ENCODE peak calls at places on chromosomes 3 and 15, in six cellular contexts. One of them, this sample, is unnamed.

GRCh38 chr3:51704511-51704950 is 2.3 kb upstream of the GRM2 start:
- DNase-seq in MG63: no peak
- DNase-seq in kidney: peak
- DNase-seq in cardiac muscle cell: no peak
- DNase-seq in neural crest cell: no peak
- DNase-seq in CD8-positive, alpha-beta memory T cell: peak
- DNase-seq in this sample: no peak

GRCh38 chr15:35182841-35183479 is 97.9 kb upstream of the NANOGP8 start:
- DNase-seq in MG63: peak
- DNase-seq in kidney: no peak
- DNase-seq in cardiac muscle cell: peak
- DNase-seq in neural crest cell: no peak
- DNase-seq in CD8-positive, alpha-beta memory T cell: no peak
- DNase-seq in this sample: no peak

GRCh38 chr3:171420667-171421066 is 39.5 kb downstream of the TNIK start:
- DNase-seq in MG63: no peak
- DNase-seq in kidney: no peak
- DNase-seq in cardiac muscle cell: no peak
- DNase-seq in neural crest cell: no peak
- DNase-seq in CD8-positive, alpha-beta memory T cell: no peak
- DNase-seq in this sample: peak

GRCh38 chr3:172029425-172030128 is 9.8 kb upstream of the FNDC3B start:
- DNase-seq in MG63: peak
- DNase-seq in kidney: no peak
- DNase-seq in cardiac muscle cell: no peak
- DNase-seq in neural crest cell: no peak
- DNase-seq in CD8-positive, alpha-beta memory T cell: no peak
- DNase-seq in this sample: no peak

GRCh38 chr15:46416544-46416943 is 781.7 kb downstream of the SQOR start:
- DNase-seq in MG63: no peak
- DNase-seq in kidney: no peak
- DNase-seq in cardiac muscle cell: no peak
- DNase-seq in neural crest cell: no peak
- DNase-seq in CD8-positive, alpha-beta memory T cell: no peak
- DNase-seq in this sample: no peak

GRCh38 chr3:167874667-167875372 is 139.3 kb downstream of the SERPINI1 start:
- DNase-seq in MG63: no peak
- DNase-seq in kidney: no peak
- DNase-seq in cardiac muscle cell: no peak
- DNase-seq in neural crest cell: no peak
- DNase-seq in CD8-positive, alpha-beta memory T cell: no peak
- DNase-seq in this sample: no peak

GRCh38 chr3:134615743-134616142 is 35.1 kb downstream of the KY start:
- DNase-seq in MG63: no peak
- DNase-seq in kidney: no peak
- DNase-seq in cardiac muscle cell: no peak
- DNase-seq in neural crest cell: no peak
- DNase-seq in CD8-positive, alpha-beta memory T cell: no peak
- DNase-seq in this sample: no peak

GRCh38 chr3:115245437-115245836 is 98.3 kb upstream of the ZBTB20 start:
- DNase-seq in MG63: peak
- DNase-seq in kidney: no peak
- DNase-seq in cardiac muscle cell: no peak
- DNase-seq in neural crest cell: no peak
- DNase-seq in CD8-positive, alpha-beta memory T cell: no peak
- DNase-seq in this sample: no peak

GRCh38 chr3:15241341-15241740 is 35.3 kb downstream of the CAPN7 start:
- DNase-seq in MG63: no peak
- DNase-seq in kidney: no peak
- DNase-seq in cardiac muscle cell: peak
- DNase-seq in neural crest cell: no peak
- DNase-seq in CD8-positive, alpha-beta memory T cell: peak
- DNase-seq in this sample: no peak

GRCh38 chr3:94019659-94020058 is 8.7 kb downstream of the STX19 start:
- DNase-seq in MG63: no peak
- DNase-seq in kidney: no peak
- DNase-seq in cardiac muscle cell: no peak
- DNase-seq in neural crest cell: no peak
- DNase-seq in CD8-positive, alpha-beta memory T cell: no peak
- DNase-seq in this sample: no peak

GRCh38 chr3:40294434-40294833 is 15.1 kb upstream of the EIF1B start:
- DNase-seq in MG63: no peak
- DNase-seq in kidney: no peak
- DNase-seq in cardiac muscle cell: no peak
- DNase-seq in neural crest cell: no peak
- DNase-seq in CD8-positive, alpha-beta memory T cell: no peak
- DNase-seq in this sample: no peak

GRCh38 chr3:193046369-193046768 is 128.7 kb upstream of the MB21D2 start:
- DNase-seq in MG63: no peak
- DNase-seq in kidney: no peak
- DNase-seq in cardiac muscle cell: peak
- DNase-seq in neural crest cell: no peak
- DNase-seq in CD8-positive, alpha-beta memory T cell: no peak
- DNase-seq in this sample: no peak

GRCh38 chr3:107752202-107752990 is 229.6 kb downstream of the BBX start:
- DNase-seq in MG63: no peak
- DNase-seq in kidney: no peak
- DNase-seq in cardiac muscle cell: peak
- DNase-seq in neural crest cell: no peak
- DNase-seq in CD8-positive, alpha-beta memory T cell: no peak
- DNase-seq in this sample: peak

GRCh38 chr3:136281966-136282554 is 31.9 kb downstream of the PCCB start:
- DNase-seq in MG63: no peak
- DNase-seq in kidney: no peak
- DNase-seq in cardiac muscle cell: no peak
- DNase-seq in neural crest cell: no peak
- DNase-seq in CD8-positive, alpha-beta memory T cell: no peak
- DNase-seq in this sample: peak

GRCh38 chr15:73892446-73893226 is 19.3 kb downstream of the TBC1D21 start:
- DNase-seq in MG63: no peak
- DNase-seq in kidney: peak
- DNase-seq in cardiac muscle cell: no peak
- DNase-seq in neural crest cell: no peak
- DNase-seq in CD8-positive, alpha-beta memory T cell: no peak
- DNase-seq in this sample: no peak

GRCh38 chr3:30776186-30776815 is 118.2 kb downstream of the GADL1 start:
- DNase-seq in MG63: no peak
- DNase-seq in kidney: no peak
- DNase-seq in cardiac muscle cell: no peak
- DNase-seq in neural crest cell: no peak
- DNase-seq in CD8-positive, alpha-beta memory T cell: no peak
- DNase-seq in this sample: no peak

This sample was measured in foreskin melanocyte.